ENCODE peak calls at places on chromosomes 13 and 19, in ten cellular contexts. B is CD8-positive, alpha-beta T cell; Z is body of pancreas; L is upper lobe of right lung; T is HFF-Myc; O is bronchial epithelial cell; I is choroid plexus epithelial cell; M is WERI-Rb-1; J is IMR-90; U is astrocyte of the spinal cord. F is an unnamed sample.

GRCh38 chr13:44303681-44304432 is 69.8 kb upstream of the SERP2 start:
- DNase-seq in L (no peak), B (no peak), M (no peak), U (no peak), I (peak; percentile 43), T (no peak), J (no peak), Z (peak; percentile 25), O (no peak), F (no peak)

GRCh38 chr19:50851620-50852019 is 3.1 kb upstream of the KLK3 start:
- DNase-seq in O (no peak), L (no peak), I (no peak), Z (no peak), M (no peak), B (no peak), J (no peak), U (no peak), T (no peak), F (no peak)

GRCh38 chr19:18846862-18847515 is 15.2 kb downstream of the UPF1 start:
- DNase-seq in J (peak; percentile 69), O (peak; percentile 58), L (peak; percentile 88), M (peak; percentile 75), T (peak; percentile 61), Z (peak; percentile 81), B (peak; percentile 51), I (peak; percentile 85), U (peak; percentile 70), F (peak; percentile 79)

GRCh38 chr13:85737952-85738351 is 61.3 kb downstream of the SLITRK6 start:
- DNase-seq in B (no peak), M (no peak), T (no peak), L (no peak), I (no peak), J (no peak), Z (no peak), U (no peak), O (no peak), F (no peak)

GRCh38 chr13:44969858-44970484 is 19.3 kb downstream of the NUFIP1 start:
- DNase-seq in U (peak; percentile 79), Z (no peak), I (peak; percentile 77), L (no peak), M (no peak), B (no peak), O (peak; percentile 51), J (peak; percentile 71), T (peak; percentile 44), F (no peak)

GRCh38 chr19:43754312-43754561 is 525 bp downstream of the SMG9 start:
- DNase-seq in Z (no peak), I (no peak), O (peak; percentile 33), L (no peak), B (no peak), M (no peak), J (no peak), U (no peak), T (no peak), F (no peak)

GRCh38 chr19:45391346-45391745 is 13.5 kb downstream of the PPP1R13L start:
- DNase-seq in J (peak; percentile 18), L (no peak), I (peak; percentile 44), U (no peak), O (no peak), B (no peak), Z (no peak), T (no peak), M (no peak), F (no peak)

GRCh38 chr13:34634443-34634842 is 307.6 kb upstream of the NBEA start:
- DNase-seq in T (no peak), J (no peak), I (no peak), O (no peak), Z (no peak), B (no peak), M (no peak), U (no peak), L (no peak), F (no peak)

GRCh38 chr13:31067416-31068118 is 94.1 kb downstream of the HSPH1 start:
- DNase-seq in L (no peak), T (no peak), O (peak; percentile 93), I (peak; percentile 44), Z (no peak), M (no peak), U (peak; percentile 64), J (peak; percentile 78), B (no peak), F (no peak)

GRCh38 chr13:71115301-71115700 is 751.7 kb downstream of the DACH1 start:
- DNase-seq in L (no peak), Z (no peak), T (no peak), B (no peak), M (no peak), I (peak; percentile 2), U (peak; percentile 1), J (no peak), O (no peak), F (no peak)

GRCh38 chr19:1473056-1473400 is 6.0 kb downstream of the C19orf25 start:
- DNase-seq in M (no peak), I (no peak), U (no peak), J (no peak), Z (no peak), B (no peak), O (no peak), L (no peak), T (no peak), F (no peak)

GRCh38 chr13:109344552-109345157 is 441.7 kb downstream of the IRS2 start:
- DNase-seq in I (peak; percentile 64), Z (no peak), B (no peak), T (peak; percentile 40), L (no peak), U (peak; percentile 59), J (peak; percentile 82), O (peak; percentile 59), M (no peak), F (no peak)

GRCh38 chr19:3275068-3275582 is 50.7 kb downstream of the CELF5 start:
- DNase-seq in L (no peak), I (peak; percentile 12), T (no peak), J (no peak), Z (peak; percentile 25), M (peak; percentile 72), U (no peak), O (no peak), B (no peak), F (peak; percentile 85)

GRCh38 chr13:51614350-51614786 is 30.1 kb downstream of the WDFY2 start:
- DNase-seq in O (no peak), B (peak; percentile 20), J (no peak), M (no peak), U (no peak), T (no peak), I (no peak), L (no peak), Z (no peak), F (peak; percentile 46)

GRCh38 chr19:9789066-9789465 is 20.5 kb upstream of the ZNF846 start:
- DNase-seq in I (no peak), M (no peak), L (no peak), U (no peak), O (no peak), J (no peak), B (no peak), Z (no peak), T (no peak), F (no peak)

GRCh38 chr19:1167687-1168561 is 6.1 kb downstream of the SBNO2 start:
- DNase-seq in L (peak; percentile 65), T (no peak), I (no peak), Z (no peak), O (no peak), J (no peak), U (no peak), B (no peak), M (no peak), F (no peak)

DNA sequence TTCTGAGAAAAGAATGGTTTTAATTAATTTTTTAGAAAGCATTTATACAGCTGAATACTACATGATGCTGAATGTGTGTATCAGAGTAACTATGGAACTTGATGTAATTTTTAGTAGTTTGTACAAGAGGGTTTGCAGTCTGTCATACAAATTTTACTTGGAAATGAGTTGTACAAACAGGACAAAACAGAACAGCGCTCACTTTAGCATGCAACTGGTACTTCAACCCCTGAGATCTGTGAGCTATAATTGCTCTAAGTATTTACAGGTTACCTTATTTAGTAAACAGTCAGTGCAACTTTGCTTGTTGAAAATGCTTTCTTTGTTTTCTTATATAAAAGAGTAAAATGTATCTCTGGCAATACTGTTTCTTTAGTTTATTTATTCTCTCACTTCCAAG is 719 bp downstream of the TNFRSF19 start:
- DNase-seq in L (no peak), I (peak; percentile 63), T (peak; percentile 47), M (no peak), J (peak; percentile 54), U (peak; percentile 58), B (no peak), Z (no peak), O (peak; percentile 27), F (no peak)
- TF ChIP-seq CTCF in L (no peak), I (peak; percentile 54), T (no peak), M (peak; percentile 30), J (peak; percentile 28), U (peak; percentile 35), B (no peak), Z (no peak), O (no peak), F (no peak)

GRCh38 chr13:19782049-19782726 is 557 bp downstream of the PSPC1 start:
- DNase-seq in M (peak; percentile 34), B (peak; percentile 40), U (peak; percentile 62), L (peak; percentile 83), I (peak; percentile 67), T (no peak), O (peak; percentile 33), J (peak; percentile 45), Z (peak; percentile 65), F (peak; percentile 62)

GRCh38 chr13:19781526-19781925 is 1.2 kb downstream of the PSPC1 start:
- DNase-seq in U (no peak), M (no peak), J (no peak), T (no peak), I (peak; percentile 9), L (no peak), O (no peak), Z (no peak), B (no peak), F (peak; percentile 14)
- TF ChIP-seq CTCF in U (no peak), M (no peak), J (no peak), T (no peak), I (no peak), L (no peak), O (no peak), Z (no peak), B (no peak), F (no peak)

DNA sequence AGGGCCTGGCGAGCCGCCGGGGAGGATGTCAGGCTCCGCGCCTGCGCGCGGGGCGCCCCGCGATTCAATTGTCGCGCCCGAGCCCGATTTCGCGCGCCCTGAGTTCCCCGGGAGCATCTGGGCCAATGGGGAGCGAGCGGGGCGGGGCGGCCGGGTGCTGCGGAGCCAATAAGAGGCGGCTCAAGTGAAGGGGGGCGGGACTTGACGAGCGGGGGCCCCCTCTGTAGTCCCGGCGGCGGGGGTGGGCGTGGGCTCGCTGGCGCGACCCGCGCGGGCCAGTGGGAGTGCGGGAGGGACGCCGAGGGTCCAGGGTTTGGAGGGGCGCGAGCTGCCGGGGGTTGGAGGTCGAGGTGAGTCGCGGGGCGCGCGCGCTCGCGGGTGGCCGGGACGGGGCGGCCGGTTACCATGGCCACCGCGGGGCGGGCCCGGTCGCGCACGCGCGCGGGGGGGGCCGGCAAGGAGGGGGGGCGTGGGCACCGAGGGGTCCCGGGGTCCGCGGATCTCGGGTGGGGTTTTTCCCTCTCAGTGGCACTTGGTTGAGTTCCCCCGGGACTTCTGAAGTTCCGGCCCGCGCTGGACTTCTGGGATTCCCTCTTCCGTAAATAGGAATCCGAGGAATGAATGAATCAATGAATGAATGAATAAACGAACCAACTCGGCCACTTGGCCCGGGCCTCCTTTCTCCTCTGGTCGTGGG is 744 bp downstream of the UHRF1 start:
- DNase-seq in L (peak; percentile 96), M (peak; percentile 95), B (peak; percentile 89), O (peak; percentile 63), T (no peak), I (peak; percentile 91), U (peak; percentile 93), Z (peak; percentile 88), J (peak; percentile 79), F (peak; percentile 99)
- TF ChIP-seq CTCF in L (no peak), M (no peak), B (no peak), O (no peak), T (no peak), I (no peak), U (no peak), Z (no peak), J (no peak), F (no peak)

GRCh38 chr19:41882568-41883462 is at the start of gene ARHGEF1:
- DNase-seq in O (no peak), I (no peak), J (no peak), M (no peak), Z (peak; percentile 55), U (no peak), L (peak; percentile 92), B (peak; percentile 53), T (no peak), F (peak; percentile 76)
- TF ChIP-seq CTCF in O (no peak), I (no peak), J (no peak), M (no peak), Z (no peak), U (no peak), L (no peak), B (no peak), T (no peak), F (no peak)

F was measured in GM20000.